ENCODE peak calls at places on chromosomes 6 and 20, in ten cellular contexts. One of them, this sample, is unnamed.

GRCh38 chr6:157893238-157893637 is 70.2 kb downstream of the SNX9 start:
- DNase-seq in astrocyte: no peak
- DNase-seq in HCT116: no peak
- DNase-seq in IMR-90: no peak
- DNase-seq in fibroblast of the aortic adventitia: no peak
- DNase-seq in CD8-positive, alpha-beta T cell: no peak
- DNase-seq in cardiac fibroblast: no peak
- DNase-seq in mucosa of descending colon: no peak
- DNase-seq in GM12865: no peak
- DNase-seq in left ventricle myocardium inferior: no peak
- DNase-seq in this sample: no peak

GRCh38 chr6:72826744-72827438 is 205.0 kb downstream of the KCNQ5 start:
- DNase-seq in cardiac fibroblast: peak; percentile 65
- DNase-seq in HCT116: no peak
- DNase-seq in CD8-positive, alpha-beta T cell: no peak
- DNase-seq in GM12865: no peak
- DNase-seq in fibroblast of the aortic adventitia: peak; percentile 63
- DNase-seq in mucosa of descending colon: no peak
- DNase-seq in left ventricle myocardium inferior: no peak
- DNase-seq in IMR-90: peak; percentile 59
- DNase-seq in astrocyte: peak; percentile 90
- DNase-seq in this sample: peak; percentile 88

GRCh38 chr6:157984165-157984564 is 2.5 kb downstream of the SYNJ2 start:
- DNase-seq in astrocyte: no peak
- DNase-seq in HCT116: no peak
- DNase-seq in IMR-90: peak; percentile 31
- DNase-seq in fibroblast of the aortic adventitia: no peak
- DNase-seq in GM12865: no peak
- DNase-seq in mucosa of descending colon: no peak
- DNase-seq in cardiac fibroblast: no peak
- DNase-seq in CD8-positive, alpha-beta T cell: no peak
- DNase-seq in left ventricle myocardium inferior: no peak
- DNase-seq in this sample: no peak

GRCh38 chr20:32190608-32191415 is 16.7 kb downstream of the PLAGL2 start:
- DNase-seq in fibroblast of the aortic adventitia: no peak
- DNase-seq in mucosa of descending colon: no peak
- DNase-seq in cardiac fibroblast: no peak
- DNase-seq in astrocyte: no peak
- DNase-seq in CD8-positive, alpha-beta T cell: no peak
- DNase-seq in GM12865: no peak
- DNase-seq in left ventricle myocardium inferior: no peak
- DNase-seq in HCT116: no peak
- DNase-seq in IMR-90: no peak
- DNase-seq in this sample: no peak

GRCh38 chr6:12328701-12329100 is 38.5 kb downstream of the EDN1 start:
- DNase-seq in fibroblast of the aortic adventitia: no peak
- DNase-seq in astrocyte: no peak
- DNase-seq in IMR-90: no peak
- DNase-seq in GM12865: no peak
- DNase-seq in CD8-positive, alpha-beta T cell: no peak
- DNase-seq in mucosa of descending colon: no peak
- DNase-seq in HCT116: no peak
- DNase-seq in left ventricle myocardium inferior: no peak
- DNase-seq in cardiac fibroblast: no peak
- DNase-seq in this sample: no peak

GRCh38 chr20:51569815-51570741 is 27.6 kb upstream of the NFATC2 start:
- DNase-seq in IMR-90: no peak
- DNase-seq in HCT116: no peak
- DNase-seq in mucosa of descending colon: no peak
- DNase-seq in GM12865: no peak
- DNase-seq in fibroblast of the aortic adventitia: no peak
- DNase-seq in astrocyte: no peak
- DNase-seq in CD8-positive, alpha-beta T cell: no peak
- DNase-seq in left ventricle myocardium inferior: peak; percentile 48
- DNase-seq in cardiac fibroblast: no peak
- DNase-seq in this sample: no peak

GRCh38 chr6:3389390-3390167 is 67.3 kb downstream of the SLC22A23 start:
- DNase-seq in fibroblast of the aortic adventitia: peak; percentile 98
- DNase-seq in HCT116: no peak
- DNase-seq in astrocyte: peak; percentile 93
- DNase-seq in CD8-positive, alpha-beta T cell: no peak
- DNase-seq in mucosa of descending colon: no peak
- DNase-seq in GM12865: no peak
- DNase-seq in cardiac fibroblast: peak; percentile 83
- DNase-seq in left ventricle myocardium inferior: peak; percentile 46
- DNase-seq in IMR-90: peak; percentile 16
- DNase-seq in this sample: peak; percentile 77

GRCh38 chr6:37566209-37566859 is 66.6 kb upstream of the CCDC167 start:
- DNase-seq in mucosa of descending colon: peak; percentile 68
- DNase-seq in CD8-positive, alpha-beta T cell: peak; percentile 89
- DNase-seq in HCT116: no peak
- DNase-seq in astrocyte: no peak
- DNase-seq in fibroblast of the aortic adventitia: peak; percentile 30
- DNase-seq in cardiac fibroblast: peak; percentile 40
- DNase-seq in left ventricle myocardium inferior: peak; percentile 47
- DNase-seq in IMR-90: no peak
- DNase-seq in GM12865: peak; percentile 79
- DNase-seq in this sample: peak; percentile 29

GRCh38 chr20:33669224-33669623 is 2.5 kb downstream of the ACTL10 start:
- DNase-seq in cardiac fibroblast: no peak
- DNase-seq in left ventricle myocardium inferior: no peak
- DNase-seq in astrocyte: no peak
- DNase-seq in IMR-90: no peak
- DNase-seq in HCT116: no peak
- DNase-seq in CD8-positive, alpha-beta T cell: no peak
- DNase-seq in GM12865: no peak
- DNase-seq in mucosa of descending colon: no peak
- DNase-seq in fibroblast of the aortic adventitia: no peak
- DNase-seq in this sample: no peak

GRCh38 chr20:33666293-33667244 is at the start of gene ACTL10:
- DNase-seq in GM12865: peak; percentile 98
- DNase-seq in cardiac fibroblast: peak; percentile 99
- DNase-seq in CD8-positive, alpha-beta T cell: peak; percentile 84
- DNase-seq in fibroblast of the aortic adventitia: peak; percentile 99
- DNase-seq in HCT116: no peak
- DNase-seq in astrocyte: peak; percentile 90
- DNase-seq in IMR-90: peak; percentile 96
- DNase-seq in mucosa of descending colon: peak; percentile 99
- DNase-seq in left ventricle myocardium inferior: peak; percentile 98
- DNase-seq in this sample: peak; percentile 99

GRCh38 chr20:33668791-33669155 is 2.0 kb downstream of the ACTL10 start:
- DNase-seq in astrocyte: no peak
- DNase-seq in fibroblast of the aortic adventitia: no peak
- DNase-seq in CD8-positive, alpha-beta T cell: no peak
- DNase-seq in IMR-90: no peak
- DNase-seq in mucosa of descending colon: no peak
- DNase-seq in HCT116: no peak
- DNase-seq in left ventricle myocardium inferior: peak; percentile 10
- DNase-seq in GM12865: no peak
- DNase-seq in cardiac fibroblast: no peak
- DNase-seq in this sample: no peak

GRCh38 chr20:33667245-33668086 is 723 bp downstream of the ACTL10 start:
- DNase-seq in left ventricle myocardium inferior: peak; percentile 58
- DNase-seq in astrocyte: no peak
- DNase-seq in GM12865: peak; percentile 90
- DNase-seq in cardiac fibroblast: peak; percentile 82
- DNase-seq in mucosa of descending colon: peak; percentile 85
- DNase-seq in CD8-positive, alpha-beta T cell: peak; percentile 88
- DNase-seq in fibroblast of the aortic adventitia: peak; percentile 74
- DNase-seq in IMR-90: peak; percentile 54
- DNase-seq in HCT116: no peak
- DNase-seq in this sample: peak; percentile 79

GRCh38 chr20:33668087-33668790 is 1.5 kb downstream of the ACTL10 start:
- DNase-seq in HCT116: no peak
- DNase-seq in astrocyte: no peak
- DNase-seq in fibroblast of the aortic adventitia: no peak
- DNase-seq in cardiac fibroblast: no peak
- DNase-seq in CD8-positive, alpha-beta T cell: no peak
- DNase-seq in GM12865: no peak
- DNase-seq in IMR-90: no peak
- DNase-seq in mucosa of descending colon: peak; percentile 90
- DNase-seq in left ventricle myocardium inferior: peak; percentile 76
- DNase-seq in this sample: no peak
- TF ChIP-seq CTCF in HCT116: peak; percentile 76
- TF ChIP-seq CTCF in astrocyte: peak; percentile 72
- TF ChIP-seq CTCF in fibroblast of the aortic adventitia: peak; percentile 85
- TF ChIP-seq CTCF in cardiac fibroblast: peak; percentile 83
- TF ChIP-seq CTCF in CD8-positive, alpha-beta T cell: no peak
- TF ChIP-seq CTCF in GM12865: peak; percentile 96
- TF ChIP-seq CTCF in IMR-90: peak; percentile 71
- TF ChIP-seq CTCF in mucosa of descending colon: peak; percentile 80
- TF ChIP-seq CTCF in left ventricle myocardium inferior: peak; percentile 84
- TF ChIP-seq CTCF in this sample: peak; percentile 81

GRCh38 chr20:53510704-53511103 is 82.9 kb downstream of the ZNF217 start:
- DNase-seq in IMR-90: no peak
- DNase-seq in left ventricle myocardium inferior: no peak
- DNase-seq in astrocyte: no peak
- DNase-seq in cardiac fibroblast: no peak
- DNase-seq in GM12865: no peak
- DNase-seq in mucosa of descending colon: no peak
- DNase-seq in CD8-positive, alpha-beta T cell: peak; percentile 29
- DNase-seq in HCT116: no peak
- DNase-seq in fibroblast of the aortic adventitia: no peak
- DNase-seq in this sample: no peak

GRCh38 chr20:53512076-53512475 is 81.6 kb downstream of the ZNF217 start:
- DNase-seq in fibroblast of the aortic adventitia: no peak
- DNase-seq in astrocyte: no peak
- DNase-seq in left ventricle myocardium inferior: no peak
- DNase-seq in cardiac fibroblast: no peak
- DNase-seq in HCT116: no peak
- DNase-seq in GM12865: no peak
- DNase-seq in CD8-positive, alpha-beta T cell: no peak
- DNase-seq in IMR-90: no peak
- DNase-seq in mucosa of descending colon: no peak
- DNase-seq in this sample: no peak

GRCh38 chr20:53513168-53513488 is 80.5 kb downstream of the ZNF217 start:
- DNase-seq in CD8-positive, alpha-beta T cell: no peak
- DNase-seq in astrocyte: no peak
- DNase-seq in mucosa of descending colon: no peak
- DNase-seq in IMR-90: no peak
- DNase-seq in left ventricle myocardium inferior: no peak
- DNase-seq in fibroblast of the aortic adventitia: no peak
- DNase-seq in GM12865: no peak
- DNase-seq in HCT116: no peak
- DNase-seq in cardiac fibroblast: peak; percentile 7
- DNase-seq in this sample: no peak

GRCh38 chr20:53515749-53516148 is 77.9 kb downstream of the ZNF217 start:
- DNase-seq in left ventricle myocardium inferior: no peak
- DNase-seq in CD8-positive, alpha-beta T cell: no peak
- DNase-seq in mucosa of descending colon: no peak
- DNase-seq in HCT116: no peak
- DNase-seq in cardiac fibroblast: no peak
- DNase-seq in GM12865: no peak
- DNase-seq in IMR-90: no peak
- DNase-seq in fibroblast of the aortic adventitia: no peak
- DNase-seq in astrocyte: no peak
- DNase-seq in this sample: no peak

GRCh38 chr20:53513489-53514298 is 79.9 kb downstream of the ZNF217 start:
- DNase-seq in HCT116: no peak
- DNase-seq in CD8-positive, alpha-beta T cell: no peak
- DNase-seq in astrocyte: peak; percentile 51
- DNase-seq in cardiac fibroblast: no peak
- DNase-seq in GM12865: no peak
- DNase-seq in mucosa of descending colon: peak; percentile 50
- DNase-seq in left ventricle myocardium inferior: no peak
- DNase-seq in IMR-90: no peak
- DNase-seq in fibroblast of the aortic adventitia: no peak
- DNase-seq in this sample: no peak
- H3K4me3 ChIP-seq in HCT116: no peak overlapping the region
- H3K4me3 ChIP-seq in CD8-positive, alpha-beta T cell: no peak overlapping the region
- H3K4me3 ChIP-seq in astrocyte: no peak overlapping the region
- H3K4me3 ChIP-seq in cardiac fibroblast: no peak overlapping the region
- H3K4me3 ChIP-seq in GM12865: no peak overlapping the region
- H3K4me3 ChIP-seq in mucosa of descending colon: no peak overlapping the region
- H3K4me3 ChIP-seq in left ventricle myocardium inferior: no peak overlapping the region
- H3K4me3 ChIP-seq in IMR-90: no peak overlapping the region
- H3K4me3 ChIP-seq in fibroblast of the aortic adventitia: no peak overlapping the region
- H3K4me3 ChIP-seq in this sample: no peak overlapping the region

DNA sequence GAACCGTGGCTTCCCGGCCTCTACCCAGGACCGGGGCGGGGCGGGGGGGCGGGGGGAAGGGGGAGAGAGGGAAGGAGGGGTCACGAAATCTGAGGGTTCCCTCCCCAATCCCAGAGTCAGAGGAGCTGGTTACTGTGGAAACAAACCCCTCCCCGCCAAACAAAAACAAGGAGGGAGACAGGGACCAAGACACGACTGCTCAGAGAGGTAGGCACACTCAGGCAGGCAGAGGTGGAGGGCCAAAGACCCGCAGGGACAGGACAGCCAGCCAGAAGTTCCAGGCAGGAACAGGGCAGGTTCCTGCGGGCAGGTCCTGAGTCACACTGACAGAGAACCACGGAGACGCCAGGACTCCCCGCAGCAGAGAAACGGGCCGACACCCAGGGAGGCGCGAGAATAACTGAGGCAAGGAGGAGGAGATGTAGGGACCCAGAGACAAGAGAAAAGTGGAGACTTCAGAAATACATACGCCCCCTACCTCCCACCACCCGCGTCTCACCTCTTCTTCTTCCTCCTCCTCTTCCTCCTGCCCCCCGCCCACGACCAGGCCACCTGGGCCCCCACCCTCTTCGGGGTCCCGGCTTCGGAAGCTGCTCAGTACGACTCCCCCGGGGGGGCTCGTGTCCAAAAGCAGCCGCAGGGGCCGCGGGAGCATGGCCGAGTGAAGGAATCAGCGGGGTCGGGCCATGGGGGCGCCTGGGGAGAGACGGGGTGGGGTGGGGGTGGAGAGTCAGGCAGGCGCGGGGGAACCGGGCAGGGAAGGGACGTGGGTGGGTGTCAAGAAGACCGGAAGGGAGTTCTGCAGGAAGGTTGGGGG is 578 bp downstream of the RGL2 start:
- DNase-seq in fibroblast of the aortic adventitia: peak; percentile 79
- DNase-seq in CD8-positive, alpha-beta T cell: no peak
- DNase-seq in left ventricle myocardium inferior: no peak
- DNase-seq in mucosa of descending colon: peak; percentile 70
- DNase-seq in HCT116: peak; percentile 80
- DNase-seq in GM12865: peak; percentile 78
- DNase-seq in astrocyte: peak; percentile 68
- DNase-seq in IMR-90: peak; percentile 75
- DNase-seq in cardiac fibroblast: peak; percentile 91
- DNase-seq in this sample: peak; percentile 90
- TF ChIP-seq CTCF in fibroblast of the aortic adventitia: no peak
- TF ChIP-seq CTCF in CD8-positive, alpha-beta T cell: no peak
- TF ChIP-seq CTCF in left ventricle myocardium inferior: no peak
- TF ChIP-seq CTCF in mucosa of descending colon: no peak
- TF ChIP-seq CTCF in HCT116: no peak
- TF ChIP-seq CTCF in GM12865: no peak
- TF ChIP-seq CTCF in astrocyte: no peak
- TF ChIP-seq CTCF in IMR-90: no peak
- TF ChIP-seq CTCF in cardiac fibroblast: no peak
- TF ChIP-seq CTCF in this sample: no peak

DNA sequence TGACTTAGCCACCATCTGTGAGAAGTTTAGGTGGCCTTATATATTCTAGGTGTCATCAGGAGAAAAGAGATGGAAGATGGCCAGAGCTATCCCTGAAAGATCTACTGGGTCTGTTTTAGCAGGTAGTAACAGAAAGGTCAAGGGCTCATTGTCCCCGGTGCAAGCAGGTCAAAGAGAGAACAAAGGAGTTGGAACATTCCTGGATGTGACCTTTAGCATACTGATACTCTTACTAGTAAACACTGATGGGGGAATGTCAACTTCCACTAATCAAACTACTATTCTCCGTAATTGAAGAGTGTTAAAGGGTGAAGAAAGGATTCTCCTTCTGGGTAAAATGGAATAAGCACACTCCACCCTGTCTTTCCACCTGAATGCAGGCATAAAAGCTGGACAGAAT is 4.0 kb upstream of the MCUR1 start:
- DNase-seq in fibroblast of the aortic adventitia: no peak
- DNase-seq in IMR-90: no peak
- DNase-seq in astrocyte: no peak
- DNase-seq in left ventricle myocardium inferior: no peak
- DNase-seq in mucosa of descending colon: no peak
- DNase-seq in GM12865: no peak
- DNase-seq in HCT116: no peak
- DNase-seq in CD8-positive, alpha-beta T cell: no peak
- DNase-seq in cardiac fibroblast: no peak
- DNase-seq in this sample: no peak
- H3K4me3 ChIP-seq in fibroblast of the aortic adventitia: no peak overlapping the region
- H3K4me3 ChIP-seq in IMR-90: no peak overlapping the region
- H3K4me3 ChIP-seq in astrocyte: no peak overlapping the region
- H3K4me3 ChIP-seq in left ventricle myocardium inferior: no peak overlapping the region
- H3K4me3 ChIP-seq in mucosa of descending colon: no peak overlapping the region
- H3K4me3 ChIP-seq in GM12865: no peak overlapping the region
- H3K4me3 ChIP-seq in HCT116: no peak overlapping the region
- H3K4me3 ChIP-seq in CD8-positive, alpha-beta T cell: no peak overlapping the region
- H3K4me3 ChIP-seq in cardiac fibroblast: no peak overlapping the region
- H3K4me3 ChIP-seq in this sample: no peak overlapping the region

This sample was measured in fibroblast of pulmonary artery.